ENCODE peak calls at places on chromosomes 1 and 21, in four cellular contexts. G, T, B and A are unnamed samples.

GRCh38 chr21:16422702-16423101 is 692.9 kb downstream of the USP25 start:
- DNase-seq in G (no peak), T (no peak), B (no peak), A (no peak)

GRCh38 chr1:155051777-155052398 is 772 bp downstream of the ADAM15 start:
- DNase-seq in G (peak), T (peak), B (peak), A (peak)

GRCh38 chr1:181179279-181179979 is 90.9 kb downstream of the IER5 start:
- DNase-seq in G (no peak), T (no peak), B (no peak), A (no peak)

GRCh38 chr1:235597867-235598553 is 51.6 kb downstream of the GNG4 start:
- DNase-seq in G (no peak), T (no peak), B (no peak), A (no peak)

GRCh38 chr21:46005081-46005480 is 23.5 kb downstream of the COL6A1 start:
- DNase-seq in G (peak), T (no peak), B (no peak), A (no peak)

GRCh38 chr1:241610056-241610815 is 29.9 kb downstream of the CHML start:
- DNase-seq in G (no peak), T (no peak), B (no peak), A (no peak)

GRCh38 chr1:117534995-117535467 is 70.8 kb upstream of the TENT5C start:
- DNase-seq in G (no peak), T (peak), B (peak), A (peak)

GRCh38 chr1:206125366-206125765 is 8.2 kb upstream of the AVPR1B start:
- DNase-seq in G (no peak), T (no peak), B (no peak), A (no peak)

GRCh38 chr1:84771895-84772294 is 81.6 kb upstream of the SSX2IP start:
- DNase-seq in G (no peak), T (no peak), B (no peak), A (no peak)

GRCh38 chr1:185559684-185560310 is 174.4 kb upstream of the HMCN1 start:
- DNase-seq in G (peak), T (peak), B (peak), A (peak)

GRCh38 chr1:232613752-232614381 is 16.1 kb downstream of the SIPA1L2 start:
- DNase-seq in G (no peak), T (no peak), B (no peak), A (no peak)

GRCh38 chr1:78254517-78254916 is 208.8 kb downstream of the GIPC2 start:
- DNase-seq in G (no peak), T (no peak), B (no peak), A (no peak)

GRCh38 chr1:10680487-10680886 is 116.0 kb downstream of the CASZ1 start:
- DNase-seq in G (no peak), T (no peak), B (no peak), A (no peak)

GRCh38 chr1:56973898-56974752 is 8.3 kb upstream of the C8B start:
- DNase-seq in G (no peak), T (no peak), B (no peak), A (no peak)

GRCh38 chr1:9128161-9128519 is 762 bp downstream of the GPR157 start:
- DNase-seq in G (peak), T (no peak), B (peak), A (no peak)

GRCh38 chr1:25707280-25708016 is 90.9 kb downstream of the MAN1C1 start:
- DNase-seq in G (no peak), T (no peak), B (no peak), A (no peak)

GRCh38 chr1:5109652-5110051 is 455.2 kb downstream of the AJAP1 start:
- DNase-seq in G (no peak), T (no peak), B (no peak), A (no peak)

GRCh38 chr21:44990921-44991320 is 51.1 kb downstream of the SLX9 start:
- DNase-seq in G (peak), T (no peak), B (no peak), A (no peak)